ENCODE peak calls at places on chromosome 12, in nine cellular contexts. One of them, this sample, is unnamed.

GRCh38 chr12:120483621-120484020 is 12.3 kb upstream of the DYNLL1 start:
- DNase-seq in NT2/D1: no peak
- DNase-seq in A673: no peak
- DNase-seq in renal cortical epithelial cell: no peak
- DNase-seq in astrocyte of the hippocampus: no peak
- DNase-seq in AG09309: no peak
- DNase-seq in left ventricle myocardium inferior: no peak
- DNase-seq in hypothalamus: no peak
- DNase-seq in foreskin fibroblast: no peak
- DNase-seq in this sample: no peak

GRCh38 chr12:31362115-31362758 is 36.3 kb upstream of the SINHCAF start:
- DNase-seq in NT2/D1: peak; percentile 72
- DNase-seq in A673: no peak
- DNase-seq in renal cortical epithelial cell: peak; percentile 32
- DNase-seq in astrocyte of the hippocampus: peak; percentile 76
- DNase-seq in AG09309: no peak
- DNase-seq in left ventricle myocardium inferior: no peak
- DNase-seq in hypothalamus: no peak
- DNase-seq in foreskin fibroblast: no peak
- DNase-seq in this sample: no peak

GRCh38 chr12:25376392-25376791 is 125.7 kb upstream of the KRAS start:
- DNase-seq in NT2/D1: no peak
- DNase-seq in A673: no peak
- DNase-seq in renal cortical epithelial cell: no peak
- DNase-seq in astrocyte of the hippocampus: no peak
- DNase-seq in AG09309: no peak
- DNase-seq in left ventricle myocardium inferior: no peak
- DNase-seq in hypothalamus: no peak
- DNase-seq in foreskin fibroblast: no peak
- DNase-seq in this sample: no peak

GRCh38 chr12:67827820-67828383 is 161.3 kb upstream of the IFNG-AS1 start:
- DNase-seq in NT2/D1: peak; percentile 6
- DNase-seq in A673: peak; percentile 43
- DNase-seq in renal cortical epithelial cell: peak; percentile 98
- DNase-seq in astrocyte of the hippocampus: peak; percentile 95
- DNase-seq in AG09309: peak; percentile 82
- DNase-seq in left ventricle myocardium inferior: no peak
- DNase-seq in hypothalamus: no peak
- DNase-seq in foreskin fibroblast: peak; percentile 94
- DNase-seq in this sample: peak; percentile 91

GRCh38 chr12:75488553-75488952 is 8.0 kb downstream of the GLIPR1 start:
- DNase-seq in NT2/D1: peak; percentile 22
- DNase-seq in A673: no peak
- DNase-seq in renal cortical epithelial cell: no peak
- DNase-seq in astrocyte of the hippocampus: no peak
- DNase-seq in AG09309: no peak
- DNase-seq in left ventricle myocardium inferior: no peak
- DNase-seq in hypothalamus: no peak
- DNase-seq in foreskin fibroblast: peak; percentile 68
- DNase-seq in this sample: peak; percentile 55

GRCh38 chr12:114995891-114996290 is 311.9 kb upstream of the TBX3 start:
- DNase-seq in NT2/D1: no peak
- DNase-seq in A673: no peak
- DNase-seq in renal cortical epithelial cell: no peak
- DNase-seq in astrocyte of the hippocampus: no peak
- DNase-seq in AG09309: no peak
- DNase-seq in left ventricle myocardium inferior: no peak
- DNase-seq in hypothalamus: no peak
- DNase-seq in foreskin fibroblast: peak; percentile 86
- DNase-seq in this sample: no peak

GRCh38 chr12:88172844-88173407 is 30.8 kb downstream of the TMTC3 start:
- DNase-seq in NT2/D1: no peak
- DNase-seq in A673: no peak
- DNase-seq in renal cortical epithelial cell: no peak
- DNase-seq in astrocyte of the hippocampus: no peak
- DNase-seq in AG09309: no peak
- DNase-seq in left ventricle myocardium inferior: no peak
- DNase-seq in hypothalamus: no peak
- DNase-seq in foreskin fibroblast: peak; percentile 61
- DNase-seq in this sample: no peak

GRCh38 chr12:52248541-52249035 is 15.5 kb downstream of the KRT7 start:
- DNase-seq in NT2/D1: no peak
- DNase-seq in A673: no peak
- DNase-seq in renal cortical epithelial cell: no peak
- DNase-seq in astrocyte of the hippocampus: no peak
- DNase-seq in AG09309: no peak
- DNase-seq in left ventricle myocardium inferior: no peak
- DNase-seq in hypothalamus: no peak
- DNase-seq in foreskin fibroblast: no peak
- DNase-seq in this sample: no peak

GRCh38 chr12:132812631-132813305 is 15.9 kb downstream of the GOLGA3 start:
- DNase-seq in NT2/D1: no peak
- DNase-seq in A673: no peak
- DNase-seq in renal cortical epithelial cell: no peak
- DNase-seq in astrocyte of the hippocampus: peak; percentile 80
- DNase-seq in AG09309: peak; percentile 71
- DNase-seq in left ventricle myocardium inferior: no peak
- DNase-seq in hypothalamus: no peak
- DNase-seq in foreskin fibroblast: peak; percentile 22
- DNase-seq in this sample: peak; percentile 34

This sample was measured in AG10803.